ENCODE peak calls at places on chromosomes 6 and 20, in seven cellular contexts. N, L, A, G, O, B and T are unnamed samples.

GRCh38 chr20:22684072-22684762 is 99.8 kb upstream of the FOXA2 start:
- DNase-seq in B (no peak), L (peak; percentile 57), A (peak; percentile 73), O (peak; percentile 68), G (peak; percentile 64), N (peak; percentile 67), T (peak; percentile 89)

GRCh38 chr20:23350855-23351838 is 556 bp downstream of the NXT1 start:
- DNase-seq in B (peak; percentile 18), G (peak; percentile 25), N (peak; percentile 70), O (peak; percentile 28), L (peak; percentile 58), A (peak; percentile 74), T (peak; percentile 57)

GRCh38 chr6:151107897-151108427 is 131.8 kb upstream of the AKAP12 start:
- DNase-seq in B (no peak), G (no peak), A (no peak), O (no peak), N (no peak), L (no peak), T (no peak)

GRCh38 chr20:208937-209566 is 18.0 kb upstream of the DEFB129 start:
- DNase-seq in G (peak; percentile 40), A (peak; percentile 80), L (no peak), N (no peak), O (peak; percentile 81), B (no peak), T (peak; percentile 73)

GRCh38 chr6:16600026-16600425 is 161.2 kb downstream of the ATXN1 start:
- DNase-seq in O (no peak), N (no peak), B (no peak), G (no peak), L (no peak), A (no peak), T (no peak)

GRCh38 chr20:60236613-60237012 is 278.4 kb downstream of the CDH26 start:
- DNase-seq in O (no peak), N (no peak), B (no peak), A (no peak), L (no peak), G (no peak), T (no peak)

GRCh38 chr6:15109338-15110090 is 136.4 kb upstream of the JARID2 start:
- DNase-seq in B (no peak), L (no peak), G (no peak), O (peak; percentile 38), N (no peak), A (no peak), T (no peak)

GRCh38 chr6:10386756-10387654 is 27.9 kb downstream of the TFAP2A start:
- DNase-seq in L (no peak), O (no peak), B (no peak), N (no peak), A (no peak), G (no peak), T (no peak)

GRCh38 chr6:37987008-37987407 is 167.5 kb downstream of the ZFAND3 start:
- DNase-seq in A (no peak), O (peak; percentile 51), L (no peak), G (no peak), B (no peak), N (no peak), T (no peak)

GRCh38 chr20:34713194-34713943 is 9.2 kb downstream of the TP53INP2 start:
- DNase-seq in L (no peak), A (peak; percentile 97), O (peak; percentile 99), N (no peak), G (no peak), B (no peak), T (peak; percentile 96)

GRCh38 chr6:117840541-117840983 is 66.5 kb upstream of the SLC35F1 start:
- DNase-seq in B (no peak), L (no peak), G (peak; percentile 45), O (peak; percentile 55), N (no peak), A (peak; percentile 67), T (peak; percentile 68)

GRCh38 chr6:43950206-43950605 is 177.0 kb downstream of the MRPL14 start:
- DNase-seq in A (no peak), L (no peak), O (no peak), G (no peak), B (no peak), N (no peak), T (no peak)